ENCODE peak calls at places on chromosomes 7 and 10, in four cellular contexts. C is K562, K is GM12878, O is IMR-90. H is an unnamed sample.

GRCh38 chr7:45203947-45204445 is 46.4 kb downstream of the RAMP3 start:
- DNase-seq in C (no peak), K (peak; percentile 9), O (peak; percentile 51), H (no peak)

GRCh38 chr10:83983578-83984255 is 155.6 kb upstream of the GHITM start:
- DNase-seq in C (peak; percentile 28), K (no peak), O (no peak), H (peak; percentile 64)

GRCh38 chr7:155225516-155225915 is 72.2 kb upstream of the INSIG1 start:
- DNase-seq in C (no peak), K (no peak), O (no peak), H (no peak)

GRCh38 chr7:34220501-34220900 is 315.2 kb downstream of the BMPER start:
- DNase-seq in C (no peak), K (no peak), O (no peak), H (peak; percentile 18)

GRCh38 chr7:107694395-107694794 is 33.8 kb downstream of the SLC26A4 start:
- DNase-seq in C (no peak), K (no peak), O (peak; percentile 22), H (peak; percentile 91)

GRCh38 chr7:131961281-131961680 is 404.9 kb upstream of the PODXL start:
- DNase-seq in C (no peak), K (no peak), O (no peak), H (no peak)

GRCh38 chr10:4260483-4260882 is 475.5 kb upstream of the KLF6 start:
- DNase-seq in C (no peak), K (no peak), O (peak; percentile 82), H (peak; percentile 96)

GRCh38 chr10:58756126-58756525 is 243.5 kb downstream of the BICC1 start:
- DNase-seq in C (no peak), K (no peak), O (peak; percentile 74), H (no peak)

GRCh38 chr7:134470864-134471263 is 12.0 kb upstream of the AKR1B1 start:
- DNase-seq in C (no peak), K (no peak), O (peak; percentile 79), H (no peak)

GRCh38 chr7:44159824-44160630 is 18.9 kb upstream of the MYL7 start:
- DNase-seq in C (no peak), K (no peak), O (no peak), H (no peak)

GRCh38 chr7:26345202-26345601 is 53.5 kb downstream of the SNX10 start:
- DNase-seq in C (no peak), K (no peak), O (no peak), H (no peak)

GRCh38 chr10:91389636-91390512 is 20.3 kb upstream of the HECTD2 start:
- DNase-seq in C (peak; percentile 22), K (no peak), O (peak; percentile 71), H (peak; percentile 64)

GRCh38 chr7:11436317-11436716 is 395.7 kb downstream of the THSD7A start:
- DNase-seq in C (no peak), K (no peak), O (peak; percentile 0), H (no peak)

GRCh38 chr10:22624289-22624738 is 90.1 kb downstream of the PIP4K2A start:
- DNase-seq in C (peak; percentile 42), K (no peak), O (peak; percentile 82), H (peak; percentile 73)

GRCh38 chr10:10138685-10139084 is 879.0 kb upstream of the CELF2 start:
- DNase-seq in C (no peak), K (no peak), O (no peak), H (no peak)

GRCh38 chr10:61612009-61612408 is 50.7 kb upstream of the CABCOCO1 start:
- DNase-seq in C (no peak), K (no peak), O (no peak), H (no peak)

GRCh38 chr7:130875265-130875741 is 141.3 kb upstream of the KLF14 start:
- DNase-seq in C (peak; percentile 93), K (no peak), O (peak; percentile 44), H (peak; percentile 40)

GRCh38 chr7:28587211-28587610 is 174.9 kb downstream of the CREB5 start:
- DNase-seq in C (no peak), K (no peak), O (peak; percentile 31), H (no peak)

GRCh38 chr7:114986805-114987204 is 64.9 kb downstream of the MDFIC start:
- DNase-seq in C (no peak), K (no peak), O (peak; percentile 31), H (no peak)

GRCh38 chr10:65570143-65571010 is 1355.5 kb upstream of the LRRTM3 start:
- DNase-seq in C (no peak), K (no peak), O (peak; percentile 16), H (peak; percentile 51)

GRCh38 chr10:52268790-52269189 is 45.3 kb upstream of the DKK1 start:
- DNase-seq in C (no peak), K (no peak), O (no peak), H (no peak)

GRCh38 chr7:149427096-149427680 is 33.7 kb downstream of the ZNF777 start:
- DNase-seq in C (no peak), K (no peak), O (no peak), H (no peak)

GRCh38 chr7:138565451-138566114 is 105.5 kb downstream of the TRIM24 start:
- DNase-seq in C (no peak), K (no peak), O (peak; percentile 78), H (peak; percentile 16)

GRCh38 chr7:111439977-111440376 is 122.3 kb downstream of the IMMP2L start:
- DNase-seq in C (no peak), K (no peak), O (peak; percentile 13), H (no peak)

GRCh38 chr7:26073041-26073440 is 79.0 kb upstream of the NFE2L3 start:
- DNase-seq in C (no peak), K (no peak), O (no peak), H (no peak)

GRCh38 chr7:142881586-142882337 is 3.8 kb downstream of the TRPV6 start:
- DNase-seq in C (no peak), K (no peak), O (no peak), H (no peak)

GRCh38 chr7:148912758-148913541 is 28.9 kb upstream of the EZH2 start:
- DNase-seq in C (no peak), K (peak; percentile 57), O (no peak), H (no peak)

GRCh38 chr7:27689045-27689877 is 26.6 kb upstream of the HIBADH start:
- DNase-seq in C (no peak), K (no peak), O (peak; percentile 31), H (peak; percentile 69)

GRCh38 chr7:148854975-148855374 is 29.1 kb downstream of the EZH2 start:
- DNase-seq in C (no peak), K (no peak), O (no peak), H (no peak)

GRCh38 chr10:3741688-3742461 is 43.1 kb downstream of the KLF6 start:
- DNase-seq in C (no peak), K (no peak), O (no peak), H (no peak)

GRCh38 chr7:24143547-24143946 is 140.4 kb upstream of the NPY start:
- DNase-seq in C (no peak), K (no peak), O (no peak), H (no peak)

GRCh38 chr10:32413513-32413912 is 32.4 kb upstream of the CCDC7 start:
- DNase-seq in C (no peak), K (no peak), O (peak; percentile 96), H (peak; percentile 49)

GRCh38 chr10:113486531-113486930 is 66.3 kb upstream of the HABP2 start:
- DNase-seq in C (no peak), K (no peak), O (no peak), H (no peak)

GRCh38 chr10:93867481-93867880 is 26.3 kb upstream of the SLC35G1 start:
- DNase-seq in C (no peak), K (no peak), O (no peak), H (no peak)
- TF ChIP-seq FOS in C (no peak), K (no peak), O (no peak), H (no peak)

DNA sequence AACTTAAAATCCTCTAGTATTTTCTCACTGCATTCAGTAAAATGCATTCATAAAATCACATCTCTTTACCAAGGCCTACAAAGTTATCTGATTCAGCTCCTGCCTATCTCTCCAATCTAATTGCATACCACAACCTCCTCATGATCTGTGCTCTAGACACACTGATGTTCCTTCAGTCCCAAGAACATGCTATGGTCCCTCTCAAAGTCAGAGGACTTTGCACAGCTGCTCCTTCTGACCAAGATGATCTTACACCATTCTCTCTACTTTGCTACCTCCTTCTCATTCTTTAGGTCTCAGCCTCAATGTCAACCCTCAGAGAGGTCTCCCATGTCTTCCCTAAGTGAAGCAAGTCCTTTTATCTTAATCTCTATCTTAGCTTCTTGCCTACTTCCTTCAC is 45.5 kb downstream of the CAV1 start:
- DNase-seq in C (no peak), K (no peak), O (no peak), H (no peak)
- TF ChIP-seq FOS in C (no peak), K (no peak), O (no peak), H (no peak)

DNA sequence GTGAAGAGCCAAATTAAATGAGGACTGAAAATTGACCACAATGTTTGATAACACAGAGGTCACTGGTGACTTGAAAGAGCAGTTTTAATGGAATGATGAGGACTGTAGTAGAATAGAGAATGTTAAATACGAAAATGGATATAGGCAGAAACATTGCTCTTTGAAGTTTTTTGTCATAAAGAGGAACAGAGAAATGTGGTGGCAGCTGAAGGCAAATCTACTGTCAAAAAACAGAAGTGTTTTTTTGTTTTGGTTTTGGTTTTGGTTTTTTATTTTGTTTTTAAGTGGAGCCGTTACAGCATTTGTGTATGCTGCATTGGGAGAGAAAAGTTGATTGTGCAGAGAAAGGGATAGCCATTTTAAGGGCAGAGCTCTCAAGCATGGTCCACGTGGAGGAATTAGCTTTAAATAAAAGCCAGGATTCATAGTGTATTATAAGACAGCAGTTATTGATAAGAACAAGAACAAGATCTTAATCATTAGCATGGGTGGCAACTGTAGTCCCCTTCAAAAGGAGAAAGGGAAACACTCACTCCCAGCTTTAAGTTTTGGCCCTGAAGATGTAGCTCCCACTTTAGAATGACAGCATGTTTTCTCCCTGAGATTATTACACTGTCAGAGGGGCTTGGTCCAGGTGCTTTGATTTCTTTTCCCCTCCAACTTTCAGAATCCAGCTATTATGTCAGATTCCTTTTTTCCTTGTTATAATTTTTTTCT is 156.7 kb upstream of the BET1 start:
- DNase-seq in C (no peak), K (peak; percentile 83), O (no peak), H (no peak)
- TF ChIP-seq FOS in C (no peak), K (no peak), O (no peak), H (no peak)

GRCh38 chr10:121096617-121097431 is 245.7 kb downstream of the WDR11 start:
- DNase-seq in C (no peak), K (no peak), O (no peak), H (no peak)
- TF ChIP-seq FOS in C (no peak), K (no peak), O (no peak), H (no peak)

GRCh38 chr7:117873056-117873932 is at the start of gene CTTNBP2:
- DNase-seq in C (peak; percentile 17), K (no peak), O (peak; percentile 59), H (peak; percentile 44)
- TF ChIP-seq FOS in C (no peak), K (no peak), O (no peak), H (no peak)

DNA sequence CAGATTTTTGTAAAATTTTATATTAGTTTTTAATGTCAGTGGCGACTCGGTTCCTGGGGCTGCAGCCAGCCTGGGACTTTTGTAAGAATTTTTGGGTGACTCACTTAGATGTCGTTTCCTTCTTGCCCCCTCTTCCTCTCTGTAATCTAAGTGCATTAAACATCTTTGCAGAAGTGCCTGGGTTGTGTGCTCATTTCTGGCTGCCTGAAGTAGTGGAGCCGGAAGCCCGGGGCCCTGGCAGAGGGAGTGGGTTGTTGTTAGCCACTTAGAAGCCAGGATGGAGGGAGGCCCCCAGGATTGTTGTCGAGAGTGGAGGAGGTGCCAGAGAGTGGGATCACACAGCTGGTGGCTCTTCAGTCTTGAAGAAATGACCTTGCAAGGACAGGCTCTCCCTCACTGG is 11.0 kb upstream of the TRIM8 start:
- DNase-seq in C (no peak), K (no peak), O (peak; percentile 81), H (peak; percentile 97)
- TF ChIP-seq FOS in C (no peak), K (no peak), O (peak; percentile 54), H (peak; percentile 91)

H was measured in endothelial cell of umbilical vein.